ENCODE peak calls at places on chromosomes 5 and 9, in nine cellular contexts. Y, N, S, Q, U, M, V, E and C are unnamed samples.

GRCh38 chr5:142313693-142314092 is 11.1 kb downstream of the SPRY4 start:
- DNase-seq in Y (no peak), N (no peak), S (no peak), Q (no peak), U (no peak), M (no peak), V (no peak), E (no peak), C (no peak)

GRCh38 chr5:127205147-127205546 is 85.4 kb upstream of the MEGF10 start:
- DNase-seq in Y (no peak), N (no peak), S (no peak), Q (no peak), U (no peak), M (no peak), V (no peak), E (no peak), C (no peak)

GRCh38 chr9:71446081-71446480 is 322.2 kb downstream of the CEMIP2 start:
- DNase-seq in Y (no peak), N (no peak), S (no peak), Q (no peak), U (no peak), M (no peak), V (no peak), E (no peak), C (peak; percentile 19)

GRCh38 chr5:172939045-172939444 is 20.2 kb upstream of the RPL26L1 start:
- DNase-seq in Y (no peak), N (peak; percentile 61), S (no peak), Q (no peak), U (no peak), M (no peak), V (peak; percentile 67), E (no peak), C (peak; percentile 64)

GRCh38 chr9:129242191-129242953 is 64.3 kb upstream of the IER5L start:
- DNase-seq in Y (peak; percentile 30), N (peak; percentile 73), S (no peak), Q (no peak), U (no peak), M (no peak), V (no peak), E (no peak), C (no peak)

GRCh38 chr9:12818431-12819000 is 43.7 kb downstream of the LURAP1L start:
- DNase-seq in Y (peak; percentile 60), N (peak; percentile 50), S (no peak), Q (peak; percentile 29), U (peak; percentile 26), M (no peak), V (peak; percentile 62), E (no peak), C (no peak)

GRCh38 chr5:32444946-32445758 is 612 bp upstream of the ZFR start:
- DNase-seq in Y (no peak), N (no peak), S (no peak), Q (no peak), U (no peak), M (no peak), V (no peak), E (no peak), C (no peak)

GRCh38 chr9:130010151-130010988 is 32.6 kb downstream of the FNBP1 start:
- DNase-seq in Y (no peak), N (no peak), S (no peak), Q (peak; percentile 34), U (no peak), M (peak; percentile 55), V (no peak), E (no peak), C (no peak)

GRCh38 chr5:138760448-138761110 is 7.4 kb downstream of the CTNNA1 start:
- DNase-seq in Y (no peak), N (no peak), S (no peak), Q (peak; percentile 15), U (no peak), M (no peak), V (peak; percentile 47), E (no peak), C (no peak)

GRCh38 chr5:111225926-111226325 is 1.7 kb downstream of the CAMK4 start:
- DNase-seq in Y (no peak), N (no peak), S (no peak), Q (no peak), U (no peak), M (no peak), V (no peak), E (no peak), C (no peak)

GRCh38 chr5:131986161-131986912 is 25.1 kb downstream of the ACSL6 start:
- DNase-seq in Y (no peak), N (peak; percentile 36), S (no peak), Q (peak; percentile 74), U (no peak), M (no peak), V (no peak), E (no peak), C (no peak)

GRCh38 chr9:133533878-133534277 is 626 bp upstream of the ADAMTSL2 start:
- DNase-seq in Y (no peak), N (no peak), S (no peak), Q (no peak), U (no peak), M (no peak), V (peak; percentile 23), E (no peak), C (no peak)

GRCh38 chr5:88826959-88827585 is 55.9 kb downstream of the MEF2C start:
- DNase-seq in Y (no peak), N (no peak), S (no peak), Q (no peak), U (peak; percentile 84), M (no peak), V (peak; percentile 60), E (no peak), C (no peak)

DNA sequence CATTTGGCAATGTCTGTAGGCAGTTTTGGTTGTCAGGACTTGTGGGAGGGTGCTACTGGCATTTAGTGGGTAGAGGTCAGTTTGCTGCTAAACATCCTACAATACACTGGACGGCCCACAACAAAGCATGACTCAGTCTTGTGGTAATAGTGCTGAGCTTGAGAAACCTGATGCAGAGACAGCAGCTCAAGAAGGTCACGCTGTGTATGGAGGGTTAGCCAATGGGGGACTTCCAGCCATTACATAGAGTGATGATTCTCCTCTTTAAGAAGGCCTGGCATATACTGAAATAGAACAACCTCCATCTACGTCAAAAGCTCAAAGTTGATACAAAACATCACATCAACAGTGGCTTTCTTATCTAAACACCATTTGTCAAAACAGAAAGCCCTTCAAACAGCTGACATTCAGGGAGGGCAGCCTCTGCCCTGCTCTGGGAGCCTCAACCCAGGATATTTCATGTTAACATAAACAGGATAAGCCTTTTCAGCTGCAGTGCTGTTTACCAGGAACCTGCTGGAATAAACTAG is 143.0 kb downstream of the GPBP1 start:
- DNase-seq in Y (no peak), N (no peak), S (no peak), Q (no peak), U (peak; percentile 100), M (no peak), V (peak; percentile 88), E (no peak), C (no peak)
- H3K27me3 ChIP-seq in Y (no peaks in the 10 kb centered on the region), N (no peaks in the 10 kb centered on the region), S (no peaks in the 10 kb centered on the region), Q (no peaks in the 10 kb centered on the region), U (no peaks in the 10 kb centered on the region), M (no peaks in the 10 kb centered on the region), V (no peaks in the 10 kb centered on the region), E (no peaks in the 10 kb centered on the region), C (no peaks in the 10 kb centered on the region)

GRCh38 chr5:167576928-167577327 is 714.5 kb upstream of the WWC1 start:
- DNase-seq in Y (no peak), N (no peak), S (no peak), Q (no peak), U (no peak), M (no peak), V (no peak), E (no peak), C (no peak)

GRCh38 chr5:167576126-167576525 is 715.3 kb upstream of the WWC1 start:
- DNase-seq in Y (no peak), N (no peak), S (no peak), Q (no peak), U (no peak), M (no peak), V (peak; percentile 47), E (no peak), C (no peak)

GRCh38 chr5:167571824-167572223 is 719.6 kb upstream of the WWC1 start:
- DNase-seq in Y (no peak), N (no peak), S (no peak), Q (no peak), U (no peak), M (no peak), V (no peak), E (no peak), C (peak; percentile 50)

GRCh38 chr5:167573274-167574127 is 717.9 kb upstream of the WWC1 start:
- DNase-seq in Y (no peak), N (no peak), S (no peak), Q (peak; percentile 57), U (peak; percentile 38), M (no peak), V (peak; percentile 80), E (no peak), C (peak; percentile 55)

GRCh38 chr5:167574381-167574780 is 717.1 kb upstream of the WWC1 start:
- DNase-seq in Y (no peak), N (no peak), S (no peak), Q (no peak), U (no peak), M (no peak), V (peak; percentile 25), E (no peak), C (no peak)
- H3K27me3 ChIP-seq in Y (peaks cover 44% of the 10 kb centered on the region), N (no peaks in the 10 kb centered on the region), S (peaks cover 81% of the 10 kb centered on the region), Q (no peaks in the 10 kb centered on the region), U (peaks cover 18% of the 10 kb centered on the region), M (no peaks in the 10 kb centered on the region), V (no peaks in the 10 kb centered on the region), E (no peaks in the 10 kb centered on the region), C (no peaks in the 10 kb centered on the region)

GRCh38 chr5:11385251-11385900 is 518.9 kb downstream of the CTNND2 start:
- DNase-seq in Y (no peak), N (no peak), S (no peak), Q (no peak), U (no peak), M (no peak), V (peak; percentile 2), E (no peak), C (peak; percentile 46)
- H3K27me3 ChIP-seq in Y (peaks cover 29% of the 10 kb centered on the region), N (no peaks in the 10 kb centered on the region), S (peaks cover 64% of the 10 kb centered on the region), Q (peaks cover 12% of the 10 kb centered on the region), U (peaks cover 19% of the 10 kb centered on the region), M (no peaks in the 10 kb centered on the region), V (peaks cover 32% of the 10 kb centered on the region), E (no peaks in the 10 kb centered on the region), C (no peaks in the 10 kb centered on the region)

DNA sequence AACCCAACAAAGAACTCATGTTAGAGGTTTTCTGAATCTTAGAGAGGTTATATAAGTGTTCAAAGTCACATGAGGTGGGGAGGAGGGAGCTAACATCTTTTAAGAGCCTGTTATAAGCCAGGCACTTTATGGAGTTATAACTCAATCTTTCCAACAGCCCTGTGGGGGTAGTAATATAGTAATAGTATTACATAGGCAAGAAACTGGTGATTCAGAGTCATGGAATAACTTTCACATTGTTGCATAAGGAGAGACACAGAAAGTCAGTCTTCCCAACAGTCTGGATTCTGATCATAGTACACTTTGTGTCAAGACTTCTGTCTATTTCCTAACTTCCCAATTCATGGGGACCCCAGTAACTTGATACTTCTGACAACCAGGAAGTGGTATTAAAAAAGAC is 89.2 kb downstream of the ACER2 start:
- DNase-seq in Y (no peak), N (no peak), S (no peak), Q (no peak), U (no peak), M (no peak), V (peak; percentile 72), E (no peak), C (no peak)
- H3K27me3 ChIP-seq in Y (no peaks in the 10 kb centered on the region), N (no peaks in the 10 kb centered on the region), S (peaks cover 6% of the 10 kb centered on the region), Q (no peaks in the 10 kb centered on the region), U (no peaks in the 10 kb centered on the region), M (no peaks in the 10 kb centered on the region), V (peaks cover 4% of the 10 kb centered on the region), E (no peaks in the 10 kb centered on the region), C (no peaks in the 10 kb centered on the region)